ENCODE peak calls at places on chromosomes 3 and 15, in four cellular contexts. X, H, G and Q are unnamed samples.

GRCh38 chr3:101851072-101851471 is 1.8 kb downstream of the NFKBIZ start:
- DNase-seq in X (no peak), H (no peak), G (peak; percentile 62), Q (no peak)

GRCh38 chr3:49358884-49359225 is 702 bp upstream of the GPX1 start:
- DNase-seq in X (no peak), H (no peak), G (no peak), Q (no peak)

GRCh38 chr3:178043084-178043483 is 493.2 kb upstream of the KCNMB2 start:
- DNase-seq in X (no peak), H (no peak), G (no peak), Q (no peak)

GRCh38 chr3:174387736-174388135 is 471.4 kb upstream of the NAALADL2 start:
- DNase-seq in X (no peak), H (no peak), G (no peak), Q (no peak)

GRCh38 chr15:99439524-99439835 is 126.3 kb upstream of the MEF2A start:
- DNase-seq in X (no peak), H (no peak), G (no peak), Q (no peak)

GRCh38 chr3:71225285-71225684 is 358.2 kb downstream of the FOXP1 start:
- DNase-seq in X (no peak), H (peak; percentile 53), G (no peak), Q (no peak)

GRCh38 chr3:139654637-139655365 is 23.0 kb downstream of the NMNAT3 start:
- DNase-seq in X (no peak), H (no peak), G (peak; percentile 62), Q (no peak)

GRCh38 chr15:99408236-99409096 is 157.2 kb downstream of the LRRC28 start:
- DNase-seq in X (no peak), H (peak; percentile 80), G (peak; percentile 25), Q (no peak)

GRCh38 chr15:83046558-83047127 is 20.4 kb downstream of the BTBD1 start:
- DNase-seq in X (peak; percentile 61), H (peak; percentile 43), G (peak; percentile 10), Q (no peak)